ENCODE peak calls at places on chromosomes 13 and 19, in nine cellular contexts. Y is CD8-positive, alpha-beta memory T cell; W is Karpas-422; C is thoracic aorta; Q is PC-3; V is neural progenitor cell; I is lower lobe of right lung; N is NT2/D1; A is left ventricle myocardium inferior. B is an unnamed sample.
A peak's percentile ranks its signal among the peaks of the same experiment; 100 is the strongest.

GRCh38 chr19:2719232-2719735 is 1.9 kb downstream of the DIRAS1 start:
- DNase-seq in V (no peak), N (no peak), A (no peak), W (no peak), Y (no peak), I (no peak), Q (no peak), C (no peak), B (no peak)

GRCh38 chr13:81907973-81908372 is 1567.0 kb upstream of the SPRY2 start:
- DNase-seq in Q (no peak), I (no peak), A (no peak), W (no peak), C (no peak), V (no peak), N (no peak), Y (no peak), B (no peak)

GRCh38 chr13:71587778-71588177 is 279.2 kb downstream of the DACH1 start:
- DNase-seq in V (no peak), N (no peak), W (no peak), C (no peak), Q (no peak), A (no peak), Y (no peak), I (no peak), B (no peak)

GRCh38 chr13:24613128-24613527 is 67.1 kb upstream of the ATP12A start:
- DNase-seq in A (no peak), W (no peak), N (no peak), C (no peak), Q (no peak), Y (no peak), I (no peak), V (no peak), B (no peak)

GRCh38 chr19:28468701-28469459 is 744.1 kb downstream of the UQCRFS1 start:
- DNase-seq in Q (peak; percentile 1), I (peak; percentile 56), W (no peak), Y (peak; percentile 48), A (no peak), N (no peak), C (no peak), V (peak; percentile 48), B (peak; percentile 72)

GRCh38 chr13:33004454-33004853 is 11.8 kb upstream of the KL start:
- DNase-seq in V (no peak), I (no peak), Q (no peak), N (no peak), W (no peak), A (peak; percentile 58), Y (no peak), C (no peak), B (no peak)

GRCh38 chr19:48501961-48502719 is 9.5 kb downstream of the LMTK3 start:
- DNase-seq in V (peak; percentile 99), W (peak; percentile 96), Q (peak; percentile 92), Y (peak; percentile 74), I (peak; percentile 96), A (no peak), C (no peak), N (peak; percentile 94), B (peak; percentile 97)

GRCh38 chr13:85725433-85725832 is 73.8 kb downstream of the SLITRK6 start:
- DNase-seq in W (no peak), C (no peak), N (no peak), Y (no peak), V (no peak), Q (peak; percentile 48), I (no peak), A (no peak), B (no peak)

GRCh38 chr19:32172761-32173160 is 172.6 kb upstream of the ZNF507 start:
- DNase-seq in A (no peak), C (no peak), Q (no peak), V (peak; percentile 36), I (no peak), W (no peak), N (no peak), Y (no peak), B (no peak)

GRCh38 chr13:90443268-90443667 is 904.2 kb upstream of the MIR17HG start:
- DNase-seq in N (no peak), Y (no peak), I (no peak), C (no peak), W (no peak), V (no peak), A (no peak), Q (peak; percentile 54), B (no peak)

GRCh38 chr13:59743195-59743594 is 420.5 kb downstream of the DIAPH3 start:
- DNase-seq in W (no peak), Q (no peak), I (no peak), Y (no peak), A (no peak), N (no peak), C (no peak), V (no peak), B (no peak)

GRCh38 chr19:38932425-38933179 is 1.9 kb downstream of the MRPS12 start:
- DNase-seq in C (no peak), A (no peak), W (peak; percentile 73), Y (no peak), V (peak; percentile 62), Q (peak; percentile 6), N (peak; percentile 20), I (no peak), B (peak; percentile 78)

GRCh38 chr13:45198041-45198440 is 2.8 kb downstream of the KCTD4 start:
- DNase-seq in C (no peak), I (no peak), N (no peak), V (no peak), Q (no peak), W (no peak), A (no peak), Y (no peak), B (no peak)

GRCh38 chr13:102295316-102296048 is 106.4 kb downstream of the FGF14 start:
- DNase-seq in Y (no peak), W (no peak), A (no peak), V (no peak), C (no peak), Q (no peak), N (no peak), I (no peak), B (no peak)

GRCh38 chr13:70253834-70254233 is 145.6 kb upstream of the KLHL1 start:
- DNase-seq in Q (peak; percentile 23), Y (no peak), V (no peak), A (no peak), C (no peak), I (no peak), N (no peak), W (no peak), B (no peak)

GRCh38 chr19:53879145-53880037 is 2.6 kb upstream of the PRKCG start:
- DNase-seq in N (peak; percentile 86), I (peak; percentile 92), A (peak; percentile 94), Q (peak; percentile 82), V (peak; percentile 99), W (peak; percentile 34), C (peak; percentile 62), Y (peak; percentile 86), B (peak; percentile 97)

GRCh38 chr13:47904891-47905290 is 96.2 kb downstream of the SUCLA2 start:
- DNase-seq in N (no peak), Y (no peak), Q (no peak), C (no peak), W (no peak), A (no peak), V (no peak), I (no peak), B (no peak)

GRCh38 chr13:72458701-72459100 is 268.7 kb downstream of the MZT1 start:
- DNase-seq in V (peak; percentile 38), N (peak; percentile 9), Y (no peak), A (no peak), C (no peak), I (no peak), W (no peak), Q (peak; percentile 27), B (no peak)

DNA sequence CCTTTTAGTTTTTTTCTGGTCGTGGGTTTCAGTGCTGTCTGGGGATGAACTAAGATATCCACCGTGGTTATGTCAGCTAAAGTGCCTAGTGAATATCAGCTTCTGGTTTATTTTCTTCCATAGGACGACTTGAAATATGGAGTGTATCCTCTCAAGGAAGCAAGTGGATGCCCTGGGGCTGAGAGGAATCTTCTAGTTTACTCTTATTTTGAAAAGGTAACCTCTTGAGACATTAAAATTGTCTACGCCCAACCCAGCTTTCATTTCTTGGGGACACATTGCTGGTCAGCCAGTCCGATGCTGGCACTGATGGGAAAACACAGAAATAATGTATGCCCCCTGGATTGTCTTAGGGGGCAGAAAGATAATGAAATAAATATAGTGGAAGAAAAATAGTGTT is 1.6 kb downstream of the ZNF431 start:
- DNase-seq in Y (no peak), A (no peak), C (no peak), V (no peak), W (no peak), N (no peak), I (no peak), Q (no peak), B (no peak)
- H3K4me3 ChIP-seq in Y (no peak overlapping the region), A (no peak overlapping the region), C (no peak overlapping the region), V (peak overlapping the region; percentile 95), W (peak overlapping the region; percentile 94), N (no peak overlapping the region), I (no peak overlapping the region), Q (peak overlapping the region; percentile 90), B (no peak overlapping the region)

DNA sequence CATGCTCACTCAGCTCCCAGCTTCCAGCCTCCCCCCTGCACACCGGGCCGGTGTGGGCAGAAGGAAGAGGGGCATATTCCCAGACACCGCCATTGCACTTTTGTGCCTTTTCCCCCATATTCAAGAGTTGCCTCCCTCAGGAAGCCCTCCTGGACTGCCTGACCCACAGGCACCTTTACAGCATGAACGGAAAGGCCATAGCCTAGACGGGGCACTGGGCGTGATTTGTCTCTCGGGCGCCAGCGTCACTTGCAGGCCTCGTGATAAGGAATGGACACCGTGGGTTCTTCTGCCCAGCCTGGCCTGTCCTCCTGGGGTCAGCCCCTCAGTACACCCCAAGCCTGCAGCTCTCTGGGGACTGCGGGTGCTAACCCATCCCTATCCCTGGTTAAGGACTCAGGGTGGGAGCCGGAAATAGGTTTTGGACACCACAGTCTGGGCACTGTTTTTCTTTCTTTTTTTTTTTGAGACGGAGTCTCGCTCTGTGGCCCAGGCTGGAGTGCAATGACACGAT is 933 bp upstream of the UQCR11 start:
- DNase-seq in V (no peak), Y (no peak), C (no peak), Q (no peak), N (no peak), W (no peak), I (no peak), A (no peak), B (no peak)
- H3K4me1 ChIP-seq in V (peaks cover 5% of the 10 kb centered on the region), Y (peaks cover 56% of the 10 kb centered on the region), C (peaks cover 33% of the 10 kb centered on the region), Q (peaks cover 19% of the 10 kb centered on the region), N (peaks cover 18% of the 10 kb centered on the region), W (peaks cover 23% of the 10 kb centered on the region), I (peaks cover 53% of the 10 kb centered on the region), A (peaks cover 47% of the 10 kb centered on the region), B (peaks cover 3% of the 10 kb centered on the region)

GRCh38 chr19:46828484-46828883 is 22.2 kb downstream of the AP2S1 start:
- DNase-seq in N (no peak), I (no peak), V (no peak), C (no peak), W (no peak), Q (peak; percentile 7), A (no peak), Y (no peak), B (no peak)
- H3K4me3 ChIP-seq in N (no peak overlapping the region), I (no peak overlapping the region), V (no peak overlapping the region), C (no peak overlapping the region), W (no peak overlapping the region), Q (no peak overlapping the region), A (no peak overlapping the region), Y (no peak overlapping the region), B (no peak overlapping the region)

DNA sequence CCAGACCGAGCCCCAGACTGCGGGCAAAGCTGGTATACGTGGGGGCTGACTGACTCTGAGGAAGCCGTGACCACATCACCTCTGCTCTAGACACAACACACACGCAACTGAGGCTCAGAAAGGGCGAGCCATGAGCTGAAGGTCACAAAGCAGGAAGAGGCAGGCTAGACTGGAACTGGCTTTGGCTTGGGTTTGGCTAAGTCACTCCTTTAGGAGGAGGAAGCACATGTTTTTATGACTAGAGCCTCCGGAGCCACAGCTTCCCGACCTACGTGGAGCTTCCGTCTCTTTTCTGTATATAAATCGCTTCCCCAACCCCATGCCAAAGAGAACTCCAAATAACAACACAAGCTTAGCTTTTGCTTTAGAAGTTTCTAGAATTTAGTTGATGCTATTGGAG is 48.0 kb downstream of the RFX2 start:
- DNase-seq in A (no peak), N (no peak), C (peak; percentile 52), W (no peak), Y (peak; percentile 61), I (peak; percentile 80), V (no peak), Q (no peak), B (peak; percentile 70)
- H3K4me1 ChIP-seq in A (peaks cover 97% of the 10 kb centered on the region), N (peaks cover 28% of the 10 kb centered on the region), C (peaks cover 97% of the 10 kb centered on the region), W (no peaks in the 10 kb centered on the region), Y (peaks cover 16% of the 10 kb centered on the region), I (peaks cover 98% of the 10 kb centered on the region), V (peaks cover 13% of the 10 kb centered on the region), Q (peaks cover 55% of the 10 kb centered on the region), B (peaks cover 8% of the 10 kb centered on the region)

B was measured in kidney.